ENCODE peak calls at places on chromosomes 3 and 15, in seven cellular contexts. H, T, K, X, N, I and E are unnamed samples.

GRCh38 chr15:51097553-51098330 is 3.0 kb upstream of the TNFAIP8L3 start:
- ATAC-seq in K (no peak), X (no peak), H (no peak), N (no peak), I (peak), T (peak), E (peak)

GRCh38 chr15:45521596-45522167 is 873 bp downstream of the SLC30A4 start:
- ATAC-seq in K (no peak), X (peak), H (peak), T (peak), I (peak), N (peak), E (peak)

GRCh38 chr3:48268936-48269551 is 28.1 kb downstream of the ZNF589 start:
- ATAC-seq in K (no peak), X (no peak), I (no peak), H (peak), T (no peak), N (no peak), E (no peak)

GRCh38 chr3:48492461-48493202 is 11.3 kb downstream of the SHISA5 start:
- ATAC-seq in H (no peak), T (no peak), X (peak), I (no peak), K (no peak), N (no peak), E (peak)

GRCh38 chr15:67104453-67104852 is 39.1 kb downstream of the SMAD3 start:
- ATAC-seq in I (no peak), K (no peak), H (no peak), T (no peak), N (no peak), X (no peak), E (no peak)

GRCh38 chr3:197376020-197376419 is 77.6 kb upstream of the DLG1 start:
- ATAC-seq in N (no peak), I (no peak), H (no peak), T (no peak), X (no peak), K (no peak), E (no peak)

GRCh38 chr15:71575474-71576045 is 234.8 kb upstream of the NR2E3 start:
- ATAC-seq in T (peak), N (peak), H (no peak), X (no peak), I (peak), K (peak), E (peak)

GRCh38 chr3:109532257-109533216 is 195.2 kb upstream of the DPPA4 start:
- ATAC-seq in X (peak), H (peak), N (no peak), I (peak), K (no peak), T (peak), E (peak)

GRCh38 chr3:41338276-41338675 is 139.0 kb downstream of the CTNNB1 start:
- ATAC-seq in K (no peak), T (no peak), N (no peak), X (no peak), H (no peak), I (no peak), E (peak)

GRCh38 chr3:108835101-108835500 is 12.5 kb downstream of the TRAT1 start:
- ATAC-seq in X (peak), N (no peak), T (no peak), K (no peak), H (peak), I (no peak), E (no peak)

GRCh38 chr15:90482124-90483011 is 47.4 kb upstream of the CRTC3 start:
- ATAC-seq in H (peak), T (peak), K (peak), X (no peak), N (peak), I (peak), E (peak)

GRCh38 chr3:37536033-37536432 is 325.6 kb upstream of the CTDSPL start:
- ATAC-seq in H (no peak), T (no peak), N (peak), I (peak), K (peak), X (peak), E (no peak)

GRCh38 chr3:128745742-128746141 is 19.8 kb downstream of the RAB7A start:
- ATAC-seq in K (no peak), X (no peak), I (no peak), H (no peak), N (peak), T (no peak), E (no peak)

GRCh38 chr3:195100903-195101591 is 169.9 kb downstream of the XXYLT1 start:
- ATAC-seq in X (peak), K (peak), I (peak), T (peak), H (no peak), N (no peak), E (peak)

GRCh38 chr3:43531835-43532234 is 90.0 kb downstream of the ANO10 start:
- ATAC-seq in T (no peak), H (no peak), I (no peak), K (no peak), X (no peak), N (no peak), E (peak)

GRCh38 chr15:77797270-77797669 is 164.6 kb upstream of the LINGO1 start:
- ATAC-seq in X (no peak), I (no peak), K (no peak), H (peak), T (no peak), N (no peak), E (no peak)

GRCh38 chr3:39626198-39626597 is 158.7 kb downstream of the MOBP start:
- ATAC-seq in H (no peak), I (no peak), T (no peak), K (no peak), X (no peak), N (no peak), E (no peak)

GRCh38 chr3:156148345-156148945 is 28.1 kb downstream of the KCNAB1 start:
- ATAC-seq in H (no peak), T (no peak), K (peak), X (no peak), I (peak), N (no peak), E (no peak)

GRCh38 chr3:70811880-70812279 is 499.4 kb upstream of the MDFIC2 start:
- ATAC-seq in H (no peak), K (peak), T (peak), N (no peak), I (peak), X (no peak), E (peak)